ENCODE peak calls at places on chromosomes 11 and 22, in five cellular contexts. One of them, this sample, is unnamed.

GRCh38 chr22:19810381-19811141 is 44.1 kb downstream of the GNB1L start:
- DNase-seq in H7: peak; percentile 77
- DNase-seq in IMR-90: peak; percentile 81
- DNase-seq in GM23248: peak; percentile 67
- DNase-seq in activated T-cell treated with anti-CD3 and anti-CD28 coated beads, Interleukin-2, amount 50 U/mL, for 72 hours: no peak
- DNase-seq in this sample: peak; percentile 53

GRCh38 chr11:12765428-12765827 is 91.2 kb downstream of the TEAD1 start:
- DNase-seq in IMR-90: peak; percentile 60
- DNase-seq in GM23248: no peak
- DNase-seq in H7: no peak
- DNase-seq in activated T-cell treated with anti-CD3 and anti-CD28 coated beads, Interleukin-2, amount 50 U/mL, for 72 hours: no peak
- DNase-seq in this sample: no peak

GRCh38 chr11:77101043-77101537 is 1.6 kb upstream of the OMP start:
- DNase-seq in H7: peak; percentile 91
- DNase-seq in IMR-90: peak; percentile 30
- DNase-seq in GM23248: peak; percentile 65
- DNase-seq in activated T-cell treated with anti-CD3 and anti-CD28 coated beads, Interleukin-2, amount 50 U/mL, for 72 hours: no peak
- DNase-seq in this sample: peak; percentile 31

GRCh38 chr11:69615545-69616278 is 25.2 kb upstream of the CCND1 start:
- DNase-seq in H7: peak; percentile 72
- DNase-seq in GM23248: no peak
- DNase-seq in IMR-90: no peak
- DNase-seq in activated T-cell treated with anti-CD3 and anti-CD28 coated beads, Interleukin-2, amount 50 U/mL, for 72 hours: no peak
- DNase-seq in this sample: no peak

GRCh38 chr22:39292002-39292401 is 27.4 kb downstream of the RPL3 start:
- DNase-seq in H7: peak; percentile 70
- DNase-seq in GM23248: peak; percentile 15
- DNase-seq in IMR-90: no peak
- DNase-seq in activated T-cell treated with anti-CD3 and anti-CD28 coated beads, Interleukin-2, amount 50 U/mL, for 72 hours: no peak
- DNase-seq in this sample: no peak

GRCh38 chr11:106177311-106177710 is 99.8 kb downstream of the AASDHPPT start:
- DNase-seq in IMR-90: no peak
- DNase-seq in activated T-cell treated with anti-CD3 and anti-CD28 coated beads, Interleukin-2, amount 50 U/mL, for 72 hours: no peak
- DNase-seq in GM23248: no peak
- DNase-seq in H7: peak; percentile 6
- DNase-seq in this sample: no peak

GRCh38 chr22:22687638-22688500 is 43.5 kb downstream of the GGTLC2 start:
- DNase-seq in H7: peak; percentile 59
- DNase-seq in activated T-cell treated with anti-CD3 and anti-CD28 coated beads, Interleukin-2, amount 50 U/mL, for 72 hours: peak; percentile 17
- DNase-seq in IMR-90: peak; percentile 65
- DNase-seq in GM23248: peak; percentile 75
- DNase-seq in this sample: peak; percentile 29

GRCh38 chr11:78149646-78150045 is 10.2 kb upstream of the ALG8 start:
- DNase-seq in GM23248: peak; percentile 72
- DNase-seq in H7: no peak
- DNase-seq in IMR-90: peak; percentile 87
- DNase-seq in activated T-cell treated with anti-CD3 and anti-CD28 coated beads, Interleukin-2, amount 50 U/mL, for 72 hours: no peak
- DNase-seq in this sample: peak; percentile 51

GRCh38 chr11:61498767-61499341 is 9.7 kb upstream of the LRRC10B start:
- DNase-seq in activated T-cell treated with anti-CD3 and anti-CD28 coated beads, Interleukin-2, amount 50 U/mL, for 72 hours: no peak
- DNase-seq in H7: peak; percentile 62
- DNase-seq in GM23248: no peak
- DNase-seq in IMR-90: no peak
- DNase-seq in this sample: no peak

GRCh38 chr11:102225689-102226562 is 91.4 kb upstream of the BIRC3 start:
- DNase-seq in GM23248: peak; percentile 91
- DNase-seq in activated T-cell treated with anti-CD3 and anti-CD28 coated beads, Interleukin-2, amount 50 U/mL, for 72 hours: no peak
- DNase-seq in H7: no peak
- DNase-seq in IMR-90: peak; percentile 97
- DNase-seq in this sample: peak; percentile 97

GRCh38 chr11:63683133-63683991 is 2.1 kb downstream of the RTN3 start:
- DNase-seq in IMR-90: peak; percentile 53
- DNase-seq in H7: no peak
- DNase-seq in activated T-cell treated with anti-CD3 and anti-CD28 coated beads, Interleukin-2, amount 50 U/mL, for 72 hours: no peak
- DNase-seq in GM23248: peak; percentile 61
- DNase-seq in this sample: peak; percentile 38

GRCh38 chr11:2991477-2992233 is 474 bp downstream of the NAP1L4 start:
- DNase-seq in GM23248: peak; percentile 86
- DNase-seq in activated T-cell treated with anti-CD3 and anti-CD28 coated beads, Interleukin-2, amount 50 U/mL, for 72 hours: no peak
- DNase-seq in H7: peak; percentile 95
- DNase-seq in IMR-90: peak; percentile 20
- DNase-seq in this sample: no peak

GRCh38 chr11:68145120-68145866 is 24.1 kb upstream of the CHKA start:
- DNase-seq in H7: no peak
- DNase-seq in IMR-90: no peak
- DNase-seq in activated T-cell treated with anti-CD3 and anti-CD28 coated beads, Interleukin-2, amount 50 U/mL, for 72 hours: no peak
- DNase-seq in GM23248: no peak
- DNase-seq in this sample: no peak

GRCh38 chr11:2175659-2176058 is 4.0 kb upstream of the TH start:
- DNase-seq in activated T-cell treated with anti-CD3 and anti-CD28 coated beads, Interleukin-2, amount 50 U/mL, for 72 hours: no peak
- DNase-seq in GM23248: peak; percentile 84
- DNase-seq in H7: no peak
- DNase-seq in IMR-90: peak; percentile 52
- DNase-seq in this sample: peak; percentile 94

GRCh38 chr22:47367107-47367690 is 604.7 kb downstream of the TBC1D22A start:
- DNase-seq in GM23248: no peak
- DNase-seq in activated T-cell treated with anti-CD3 and anti-CD28 coated beads, Interleukin-2, amount 50 U/mL, for 72 hours: no peak
- DNase-seq in H7: no peak
- DNase-seq in IMR-90: no peak
- DNase-seq in this sample: no peak

GRCh38 chr11:11478687-11479086 is 125.6 kb upstream of the CSNK2A3 start:
- DNase-seq in GM23248: no peak
- DNase-seq in H7: peak; percentile 79
- DNase-seq in activated T-cell treated with anti-CD3 and anti-CD28 coated beads, Interleukin-2, amount 50 U/mL, for 72 hours: no peak
- DNase-seq in IMR-90: no peak
- DNase-seq in this sample: no peak

GRCh38 chr11:122656073-122656630 is 630 bp downstream of the UBASH3B start:
- DNase-seq in H7: peak; percentile 85
- DNase-seq in GM23248: peak; percentile 88
- DNase-seq in IMR-90: peak; percentile 66
- DNase-seq in activated T-cell treated with anti-CD3 and anti-CD28 coated beads, Interleukin-2, amount 50 U/mL, for 72 hours: peak; percentile 57
- DNase-seq in this sample: peak; percentile 62

GRCh38 chr11:69382131-69383128 is 88.5 kb downstream of the MYEOV start:
- DNase-seq in IMR-90: no peak
- DNase-seq in H7: peak; percentile 87
- DNase-seq in activated T-cell treated with anti-CD3 and anti-CD28 coated beads, Interleukin-2, amount 50 U/mL, for 72 hours: peak; percentile 62
- DNase-seq in GM23248: peak; percentile 28
- DNase-seq in this sample: peak; percentile 34

GRCh38 chr11:75400110-75400865 is 970 bp downstream of the RPS3 start:
- DNase-seq in activated T-cell treated with anti-CD3 and anti-CD28 coated beads, Interleukin-2, amount 50 U/mL, for 72 hours: no peak
- DNase-seq in H7: no peak
- DNase-seq in IMR-90: peak; percentile 14
- DNase-seq in GM23248: peak; percentile 51
- DNase-seq in this sample: no peak

GRCh38 chr11:128487978-128488377 is 99.4 kb downstream of the ETS1 start:
- DNase-seq in IMR-90: no peak
- DNase-seq in activated T-cell treated with anti-CD3 and anti-CD28 coated beads, Interleukin-2, amount 50 U/mL, for 72 hours: no peak
- DNase-seq in H7: no peak
- DNase-seq in GM23248: no peak
- DNase-seq in this sample: no peak

GRCh38 chr22:19719488-19720021 is 3.8 kb upstream of the GP1BB start:
- DNase-seq in H7: peak; percentile 63
- DNase-seq in activated T-cell treated with anti-CD3 and anti-CD28 coated beads, Interleukin-2, amount 50 U/mL, for 72 hours: no peak
- DNase-seq in IMR-90: no peak
- DNase-seq in GM23248: no peak
- DNase-seq in this sample: no peak